ENCODE peak calls at places on chromosomes 1 and 21, in ten cellular contexts. One of them, this sample, is unnamed.
A peak's percentile ranks its signal among the peaks of the same experiment; 100 is the strongest.

GRCh38 chr1:29488794-29489309 is 252.5 kb downstream of the PTPRU start:
- DNase-seq in endothelial cell of umbilical vein: no peak
- DNase-seq in IMR-90: no peak
- DNase-seq in Karpas-422: no peak
- DNase-seq in PC-3: no peak
- DNase-seq in neuronal stem cell: no peak
- DNase-seq in H9: no peak
- DNase-seq in neural progenitor cell: no peak
- DNase-seq in astrocyte: no peak
- DNase-seq in HCT116: no peak
- DNase-seq in this sample: no peak

GRCh38 chr1:197951089-197951488 is 33.9 kb downstream of the LHX9 start:
- DNase-seq in PC-3: no peak
- DNase-seq in neuronal stem cell: no peak
- DNase-seq in neural progenitor cell: no peak
- DNase-seq in Karpas-422: peak; percentile 21
- DNase-seq in H9: no peak
- DNase-seq in HCT116: no peak
- DNase-seq in IMR-90: no peak
- DNase-seq in endothelial cell of umbilical vein: no peak
- DNase-seq in astrocyte: no peak
- DNase-seq in this sample: no peak

GRCh38 chr1:183609313-183609712 is 19.1 kb upstream of the NCF2 start:
- DNase-seq in neuronal stem cell: no peak
- DNase-seq in neural progenitor cell: peak; percentile 17
- DNase-seq in HCT116: no peak
- DNase-seq in PC-3: peak; percentile 68
- DNase-seq in endothelial cell of umbilical vein: peak; percentile 45
- DNase-seq in IMR-90: peak; percentile 81
- DNase-seq in H9: no peak
- DNase-seq in astrocyte: peak; percentile 55
- DNase-seq in Karpas-422: peak; percentile 87
- DNase-seq in this sample: no peak

GRCh38 chr1:47382399-47382983 is 33.6 kb upstream of the FOXE3 start:
- DNase-seq in endothelial cell of umbilical vein: no peak
- DNase-seq in HCT116: no peak
- DNase-seq in neuronal stem cell: no peak
- DNase-seq in PC-3: no peak
- DNase-seq in astrocyte: no peak
- DNase-seq in Karpas-422: no peak
- DNase-seq in IMR-90: no peak
- DNase-seq in neural progenitor cell: no peak
- DNase-seq in H9: no peak
- DNase-seq in this sample: no peak

GRCh38 chr1:186839077-186839400 is 10.3 kb downstream of the PLA2G4A start:
- DNase-seq in PC-3: no peak
- DNase-seq in IMR-90: no peak
- DNase-seq in neural progenitor cell: no peak
- DNase-seq in neuronal stem cell: no peak
- DNase-seq in endothelial cell of umbilical vein: no peak
- DNase-seq in Karpas-422: no peak
- DNase-seq in astrocyte: no peak
- DNase-seq in H9: no peak
- DNase-seq in HCT116: no peak
- DNase-seq in this sample: no peak

GRCh38 chr1:25990702-25991395 is 7.0 kb downstream of the PAFAH2 start:
- DNase-seq in Karpas-422: no peak
- DNase-seq in astrocyte: no peak
- DNase-seq in PC-3: no peak
- DNase-seq in neuronal stem cell: no peak
- DNase-seq in HCT116: no peak
- DNase-seq in H9: no peak
- DNase-seq in neural progenitor cell: no peak
- DNase-seq in endothelial cell of umbilical vein: no peak
- DNase-seq in IMR-90: no peak
- DNase-seq in this sample: no peak

GRCh38 chr1:21869620-21870121 is 57.6 kb downstream of the LDLRAD2 start:
- DNase-seq in endothelial cell of umbilical vein: peak; percentile 87
- DNase-seq in HCT116: peak; percentile 18
- DNase-seq in PC-3: peak; percentile 99
- DNase-seq in Karpas-422: no peak
- DNase-seq in neuronal stem cell: no peak
- DNase-seq in IMR-90: peak; percentile 83
- DNase-seq in neural progenitor cell: no peak
- DNase-seq in H9: no peak
- DNase-seq in astrocyte: peak; percentile 67
- DNase-seq in this sample: peak; percentile 92

GRCh38 chr1:203512830-203513578 is 19.1 kb downstream of the OPTC start:
- DNase-seq in HCT116: peak; percentile 75
- DNase-seq in neuronal stem cell: no peak
- DNase-seq in H9: no peak
- DNase-seq in endothelial cell of umbilical vein: peak; percentile 85
- DNase-seq in IMR-90: peak; percentile 97
- DNase-seq in PC-3: peak; percentile 98
- DNase-seq in Karpas-422: no peak
- DNase-seq in neural progenitor cell: no peak
- DNase-seq in astrocyte: peak; percentile 96
- DNase-seq in this sample: no peak

GRCh38 chr21:39938086-39938611 is 70.9 kb downstream of the PCP4 start:
- DNase-seq in IMR-90: no peak
- DNase-seq in H9: no peak
- DNase-seq in neuronal stem cell: no peak
- DNase-seq in PC-3: no peak
- DNase-seq in Karpas-422: no peak
- DNase-seq in neural progenitor cell: no peak
- DNase-seq in endothelial cell of umbilical vein: no peak
- DNase-seq in astrocyte: no peak
- DNase-seq in HCT116: no peak
- DNase-seq in this sample: no peak

GRCh38 chr1:211352985-211353515 is 26.4 kb downstream of the TRAF5 start:
- DNase-seq in Karpas-422: peak; percentile 89
- DNase-seq in astrocyte: no peak
- DNase-seq in PC-3: peak; percentile 63
- DNase-seq in H9: no peak
- DNase-seq in neural progenitor cell: peak; percentile 39
- DNase-seq in HCT116: peak; percentile 15
- DNase-seq in endothelial cell of umbilical vein: no peak
- DNase-seq in neuronal stem cell: no peak
- DNase-seq in IMR-90: no peak
- DNase-seq in this sample: no peak

GRCh38 chr1:12540580-12541273 is 77.3 kb downstream of the DHRS3 start:
- DNase-seq in neuronal stem cell: no peak
- DNase-seq in neural progenitor cell: no peak
- DNase-seq in HCT116: no peak
- DNase-seq in astrocyte: no peak
- DNase-seq in H9: no peak
- DNase-seq in Karpas-422: no peak
- DNase-seq in endothelial cell of umbilical vein: no peak
- DNase-seq in IMR-90: no peak
- DNase-seq in PC-3: no peak
- DNase-seq in this sample: no peak

GRCh38 chr21:26405735-26406361 is 167.2 kb downstream of the CYYR1 start:
- DNase-seq in HCT116: no peak
- DNase-seq in neural progenitor cell: peak; percentile 31
- DNase-seq in neuronal stem cell: no peak
- DNase-seq in IMR-90: peak; percentile 72
- DNase-seq in astrocyte: peak; percentile 88
- DNase-seq in Karpas-422: peak; percentile 52
- DNase-seq in H9: peak; percentile 36
- DNase-seq in endothelial cell of umbilical vein: peak; percentile 20
- DNase-seq in PC-3: peak; percentile 88
- DNase-seq in this sample: no peak

GRCh38 chr1:230058619-230059018 is 8.4 kb upstream of the GALNT2 start:
- DNase-seq in neuronal stem cell: no peak
- DNase-seq in Karpas-422: no peak
- DNase-seq in astrocyte: no peak
- DNase-seq in neural progenitor cell: no peak
- DNase-seq in IMR-90: no peak
- DNase-seq in HCT116: no peak
- DNase-seq in endothelial cell of umbilical vein: no peak
- DNase-seq in PC-3: no peak
- DNase-seq in H9: no peak
- DNase-seq in this sample: no peak

GRCh38 chr1:230839166-230839565 is 29.2 kb downstream of the C1orf198 start:
- DNase-seq in Karpas-422: no peak
- DNase-seq in HCT116: no peak
- DNase-seq in PC-3: no peak
- DNase-seq in IMR-90: no peak
- DNase-seq in astrocyte: no peak
- DNase-seq in endothelial cell of umbilical vein: no peak
- DNase-seq in neural progenitor cell: no peak
- DNase-seq in H9: no peak
- DNase-seq in neuronal stem cell: no peak
- DNase-seq in this sample: no peak

GRCh38 chr1:7956218-7957032 is 5.1 kb upstream of the PARK7 start:
- DNase-seq in Karpas-422: no peak
- DNase-seq in astrocyte: peak; percentile 54
- DNase-seq in endothelial cell of umbilical vein: no peak
- DNase-seq in HCT116: no peak
- DNase-seq in neural progenitor cell: no peak
- DNase-seq in PC-3: no peak
- DNase-seq in neuronal stem cell: no peak
- DNase-seq in H9: no peak
- DNase-seq in IMR-90: peak; percentile 91
- DNase-seq in this sample: no peak

DNA sequence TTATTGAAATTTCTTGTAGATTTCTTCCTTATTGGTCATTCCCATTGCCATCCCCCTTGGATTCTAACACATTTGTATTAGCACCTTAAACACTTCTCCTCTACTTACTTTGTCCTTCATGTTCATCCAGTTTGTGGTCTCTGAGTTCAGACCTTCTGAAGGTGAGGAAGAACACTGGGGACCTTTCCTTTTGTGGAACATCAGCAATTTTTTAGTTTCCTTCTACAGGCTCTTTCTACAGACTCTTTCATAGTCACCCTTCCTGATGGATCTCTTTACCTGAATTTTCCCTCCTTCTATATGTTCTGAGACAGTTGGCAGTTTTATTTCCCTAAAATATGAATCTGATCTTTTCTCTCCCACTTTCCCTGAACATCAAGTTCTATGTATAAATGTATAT is 4.4 kb upstream of the PALMD start:
- DNase-seq in neural progenitor cell: no peak
- DNase-seq in Karpas-422: no peak
- DNase-seq in neuronal stem cell: no peak
- DNase-seq in astrocyte: no peak
- DNase-seq in PC-3: no peak
- DNase-seq in H9: no peak
- DNase-seq in endothelial cell of umbilical vein: no peak
- DNase-seq in HCT116: no peak
- DNase-seq in IMR-90: no peak
- DNase-seq in this sample: no peak
- H3K4me1 ChIP-seq in neural progenitor cell: peaks cover 17% of the 10 kb centered on the region
- H3K4me1 ChIP-seq in Karpas-422: no peaks in the 10 kb centered on the region
- H3K4me1 ChIP-seq in neuronal stem cell: peaks cover 11% of the 10 kb centered on the region
- H3K4me1 ChIP-seq in astrocyte: peaks cover 8% of the 10 kb centered on the region
- H3K4me1 ChIP-seq in PC-3: peaks cover 14% of the 10 kb centered on the region
- H3K4me1 ChIP-seq in H9: no peaks in the 10 kb centered on the region
- H3K4me1 ChIP-seq in endothelial cell of umbilical vein: peaks cover 51% of the 10 kb centered on the region
- H3K4me1 ChIP-seq in HCT116: no peaks in the 10 kb centered on the region
- H3K4me1 ChIP-seq in IMR-90: peaks cover 12% of the 10 kb centered on the region
- H3K4me1 ChIP-seq in this sample: peaks cover 10% of the 10 kb centered on the region

GRCh38 chr1:244291171-244291866 is 160.4 kb downstream of the ADSS2 start:
- DNase-seq in astrocyte: no peak
- DNase-seq in neural progenitor cell: no peak
- DNase-seq in HCT116: no peak
- DNase-seq in endothelial cell of umbilical vein: no peak
- DNase-seq in Karpas-422: no peak
- DNase-seq in neuronal stem cell: no peak
- DNase-seq in IMR-90: no peak
- DNase-seq in PC-3: no peak
- DNase-seq in H9: no peak
- DNase-seq in this sample: peak; percentile 28

GRCh38 chr1:244290386-244290785 is 161.3 kb downstream of the ADSS2 start:
- DNase-seq in neuronal stem cell: no peak
- DNase-seq in endothelial cell of umbilical vein: no peak
- DNase-seq in Karpas-422: no peak
- DNase-seq in PC-3: no peak
- DNase-seq in astrocyte: no peak
- DNase-seq in HCT116: no peak
- DNase-seq in IMR-90: no peak
- DNase-seq in neural progenitor cell: no peak
- DNase-seq in H9: no peak
- DNase-seq in this sample: no peak

GRCh38 chr1:244291867-244292180 is 159.9 kb downstream of the ADSS2 start:
- DNase-seq in neural progenitor cell: no peak
- DNase-seq in endothelial cell of umbilical vein: no peak
- DNase-seq in neuronal stem cell: no peak
- DNase-seq in H9: no peak
- DNase-seq in astrocyte: no peak
- DNase-seq in HCT116: no peak
- DNase-seq in IMR-90: no peak
- DNase-seq in Karpas-422: no peak
- DNase-seq in PC-3: no peak
- DNase-seq in this sample: no peak

GRCh38 chr1:244288663-244289062 is 163.0 kb downstream of the ADSS2 start:
- DNase-seq in HCT116: no peak
- DNase-seq in neural progenitor cell: no peak
- DNase-seq in PC-3: no peak
- DNase-seq in astrocyte: no peak
- DNase-seq in neuronal stem cell: no peak
- DNase-seq in endothelial cell of umbilical vein: no peak
- DNase-seq in IMR-90: no peak
- DNase-seq in H9: no peak
- DNase-seq in Karpas-422: no peak
- DNase-seq in this sample: no peak

GRCh38 chr1:244289976-244290375 is 161.7 kb downstream of the ADSS2 start:
- DNase-seq in PC-3: peak; percentile 57
- DNase-seq in Karpas-422: no peak
- DNase-seq in HCT116: no peak
- DNase-seq in IMR-90: no peak
- DNase-seq in endothelial cell of umbilical vein: no peak
- DNase-seq in neural progenitor cell: no peak
- DNase-seq in H9: no peak
- DNase-seq in astrocyte: no peak
- DNase-seq in neuronal stem cell: no peak
- DNase-seq in this sample: peak; percentile 16
- H3K27ac ChIP-seq in PC-3: no peak overlapping the region
- H3K27ac ChIP-seq in Karpas-422: no peak overlapping the region
- H3K27ac ChIP-seq in HCT116: no peak overlapping the region
- H3K27ac ChIP-seq in IMR-90: no peak overlapping the region
- H3K27ac ChIP-seq in endothelial cell of umbilical vein: no peak overlapping the region
- H3K27ac ChIP-seq in neural progenitor cell: no peak overlapping the region
- H3K27ac ChIP-seq in H9: no peak overlapping the region
- H3K27ac ChIP-seq in astrocyte: no peak overlapping the region
- H3K27ac ChIP-seq in neuronal stem cell: no peak overlapping the region
- H3K27ac ChIP-seq in this sample: no peak overlapping the region

GRCh38 chr1:242427519-242427918 is 97.0 kb downstream of the PLD5 start:
- DNase-seq in PC-3: no peak
- DNase-seq in Karpas-422: no peak
- DNase-seq in neural progenitor cell: no peak
- DNase-seq in astrocyte: no peak
- DNase-seq in endothelial cell of umbilical vein: no peak
- DNase-seq in IMR-90: no peak
- DNase-seq in neuronal stem cell: no peak
- DNase-seq in H9: no peak
- DNase-seq in HCT116: no peak
- DNase-seq in this sample: no peak
- H3K9ac ChIP-seq in PC-3: no peak overlapping the region
- H3K9ac ChIP-seq in Karpas-422: no peak overlapping the region
- H3K9ac ChIP-seq in neural progenitor cell: no peak overlapping the region
- H3K9ac ChIP-seq in astrocyte: no peak overlapping the region
- H3K9ac ChIP-seq in endothelial cell of umbilical vein: no peak overlapping the region
- H3K9ac ChIP-seq in IMR-90: no peak overlapping the region
- H3K9ac ChIP-seq in neuronal stem cell: no peak overlapping the region
- H3K9ac ChIP-seq in H9: no peak overlapping the region
- H3K9ac ChIP-seq in HCT116: no peak overlapping the region
- H3K9ac ChIP-seq in this sample: no peak overlapping the region

GRCh38 chr1:39573097-39573465 is 3.5 kb downstream of the PABPC4 start:
- DNase-seq in H9: no peak
- DNase-seq in IMR-90: no peak
- DNase-seq in HCT116: no peak
- DNase-seq in astrocyte: no peak
- DNase-seq in Karpas-422: no peak
- DNase-seq in neural progenitor cell: no peak
- DNase-seq in neuronal stem cell: no peak
- DNase-seq in PC-3: no peak
- DNase-seq in endothelial cell of umbilical vein: no peak
- DNase-seq in this sample: no peak
- H3K4me1 ChIP-seq in H9: peaks cover 3% of the 10 kb centered on the region
- H3K4me1 ChIP-seq in IMR-90: peaks cover 13% of the 10 kb centered on the region
- H3K4me1 ChIP-seq in HCT116: peaks cover 23% of the 10 kb centered on the region
- H3K4me1 ChIP-seq in astrocyte: peaks cover 26% of the 10 kb centered on the region
- H3K4me1 ChIP-seq in Karpas-422: peaks cover 23% of the 10 kb centered on the region
- H3K4me1 ChIP-seq in neural progenitor cell: peaks cover 20% of the 10 kb centered on the region
- H3K4me1 ChIP-seq in neuronal stem cell: peaks cover 12% of the 10 kb centered on the region
- H3K4me1 ChIP-seq in PC-3: peaks cover 19% of the 10 kb centered on the region
- H3K4me1 ChIP-seq in endothelial cell of umbilical vein: peaks cover 27% of the 10 kb centered on the region
- H3K4me1 ChIP-seq in this sample: peaks cover 22% of the 10 kb centered on the region